ENCODE peak calls at places on chromosomes 11 and 22, in eight cellular contexts. X, P, G, N, D, E, U and K are unnamed samples.

GRCh38 chr11:128235958-128236357 is 351.4 kb downstream of the ETS1 start:
- DNase-seq in N (no peak), P (no peak), E (no peak), X (no peak), D (no peak), U (no peak), G (no peak), K (no peak)

GRCh38 chr11:13638436-13638835 is 30.0 kb upstream of the FAR1 start:
- DNase-seq in N (no peak), X (no peak), U (no peak), E (no peak), G (no peak), D (no peak), P (no peak), K (no peak)

GRCh38 chr22:50529416-50530279 is at the start of gene TYMP:
- DNase-seq in E (peak), X (no peak), G (peak), N (no peak), P (peak), U (peak), D (peak), K (peak)

GRCh38 chr11:114073506-114074381 is 14.2 kb downstream of the ZBTB16 start:
- DNase-seq in E (peak), X (no peak), D (no peak), P (no peak), N (no peak), G (no peak), U (no peak), K (no peak)

GRCh38 chr22:37690901-37691504 is 4.9 kb downstream of the NOL12 start:
- DNase-seq in G (no peak), E (no peak), N (no peak), D (no peak), X (no peak), U (no peak), P (no peak), K (no peak)

GRCh38 chr11:87007938-87008337 is 29.8 kb upstream of the TMEM135 start:
- DNase-seq in X (no peak), N (no peak), U (no peak), D (no peak), P (no peak), G (no peak), E (no peak), K (no peak)

GRCh38 chr11:64007160-64007628 is 21.0 kb downstream of the OTUB1 start:
- DNase-seq in E (no peak), G (no peak), U (no peak), X (no peak), N (no peak), P (peak), D (no peak), K (no peak)

GRCh38 chr11:114089748-114090147 is 30.2 kb downstream of the ZBTB16 start:
- DNase-seq in E (no peak), X (no peak), G (no peak), U (no peak), N (no peak), P (no peak), D (no peak), K (no peak)

GRCh38 chr22:30291334-30291892 is 2.1 kb upstream of the CASTOR1 start:
- DNase-seq in G (no peak), E (no peak), N (no peak), D (no peak), P (no peak), U (no peak), X (no peak), K (no peak)

GRCh38 chr11:17551347-17552040 is 4.4 kb downstream of the OTOG start:
- DNase-seq in D (no peak), G (no peak), U (no peak), X (no peak), N (no peak), E (no peak), P (no peak), K (no peak)

GRCh38 chr11:8022876-8023275 is 35.7 kb downstream of the EIF3F start:
- DNase-seq in U (no peak), N (no peak), X (no peak), G (no peak), D (no peak), P (no peak), E (no peak), K (no peak)

GRCh38 chr11:114321621-114322257 is 25.5 kb downstream of the NNMT start:
- DNase-seq in G (no peak), D (no peak), U (no peak), E (no peak), N (no peak), X (no peak), P (no peak), K (no peak)

GRCh38 chr22:21775061-21775460 is 39.5 kb upstream of the YPEL1 start:
- DNase-seq in X (no peak), N (no peak), D (no peak), G (no peak), P (no peak), U (no peak), E (peak), K (no peak)

GRCh38 chr11:65887723-65888162 is 528 bp downstream of the FIBP start:
- DNase-seq in N (no peak), U (no peak), D (no peak), G (no peak), X (no peak), P (no peak), E (no peak), K (no peak)

GRCh38 chr11:47891886-47892285 is 43.7 kb upstream of the NUP160 start:
- DNase-seq in G (no peak), N (no peak), U (no peak), X (no peak), E (no peak), P (no peak), D (no peak), K (no peak)

GRCh38 chr11:102807921-102808320 is 10.0 kb upstream of the MMP1 start:
- DNase-seq in G (no peak), D (peak), E (no peak), U (peak), P (peak), N (peak), X (no peak), K (no peak)

GRCh38 chr22:30314918-30315317 is 11.8 kb downstream of the TBC1D10A start:
- DNase-seq in E (no peak), X (no peak), P (no peak), G (no peak), U (no peak), D (no peak), N (peak), K (no peak)

GRCh38 chr11:30960387-30960992 is 374.3 kb upstream of the MPPED2 start:
- DNase-seq in E (no peak), D (no peak), G (no peak), P (peak), N (no peak), X (no peak), U (no peak), K (no peak)

GRCh38 chr11:67083786-67084366 is 27.2 kb downstream of the RHOD start:
- DNase-seq in U (no peak), D (no peak), G (no peak), N (no peak), P (no peak), E (no peak), X (no peak), K (no peak)

GRCh38 chr11:95674669-95675358 is 114.8 kb downstream of the FAM76B start:
- DNase-seq in U (no peak), P (no peak), X (no peak), G (no peak), E (no peak), N (no peak), D (no peak), K (no peak)

GRCh38 chr22:38845368-38845740 is 1.5 kb upstream of the NPTXR start:
- DNase-seq in D (no peak), U (no peak), X (no peak), G (no peak), E (no peak), P (no peak), N (no peak), K (no peak)

GRCh38 chr22:38842512-38843200 is 1.2 kb downstream of the NPTXR start:
- DNase-seq in E (no peak), G (no peak), P (no peak), X (no peak), U (no peak), N (no peak), D (no peak), K (no peak)

GRCh38 chr22:38843201-38843715 is 570 bp downstream of the NPTXR start:
- DNase-seq in D (peak), U (peak), P (peak), X (peak), G (peak), N (peak), E (no peak), K (no peak)

GRCh38 chr22:38844661-38845367 is 986 bp upstream of the NPTXR start:
- DNase-seq in D (no peak), N (no peak), X (no peak), G (no peak), P (no peak), E (no peak), U (no peak), K (no peak)

DNA sequence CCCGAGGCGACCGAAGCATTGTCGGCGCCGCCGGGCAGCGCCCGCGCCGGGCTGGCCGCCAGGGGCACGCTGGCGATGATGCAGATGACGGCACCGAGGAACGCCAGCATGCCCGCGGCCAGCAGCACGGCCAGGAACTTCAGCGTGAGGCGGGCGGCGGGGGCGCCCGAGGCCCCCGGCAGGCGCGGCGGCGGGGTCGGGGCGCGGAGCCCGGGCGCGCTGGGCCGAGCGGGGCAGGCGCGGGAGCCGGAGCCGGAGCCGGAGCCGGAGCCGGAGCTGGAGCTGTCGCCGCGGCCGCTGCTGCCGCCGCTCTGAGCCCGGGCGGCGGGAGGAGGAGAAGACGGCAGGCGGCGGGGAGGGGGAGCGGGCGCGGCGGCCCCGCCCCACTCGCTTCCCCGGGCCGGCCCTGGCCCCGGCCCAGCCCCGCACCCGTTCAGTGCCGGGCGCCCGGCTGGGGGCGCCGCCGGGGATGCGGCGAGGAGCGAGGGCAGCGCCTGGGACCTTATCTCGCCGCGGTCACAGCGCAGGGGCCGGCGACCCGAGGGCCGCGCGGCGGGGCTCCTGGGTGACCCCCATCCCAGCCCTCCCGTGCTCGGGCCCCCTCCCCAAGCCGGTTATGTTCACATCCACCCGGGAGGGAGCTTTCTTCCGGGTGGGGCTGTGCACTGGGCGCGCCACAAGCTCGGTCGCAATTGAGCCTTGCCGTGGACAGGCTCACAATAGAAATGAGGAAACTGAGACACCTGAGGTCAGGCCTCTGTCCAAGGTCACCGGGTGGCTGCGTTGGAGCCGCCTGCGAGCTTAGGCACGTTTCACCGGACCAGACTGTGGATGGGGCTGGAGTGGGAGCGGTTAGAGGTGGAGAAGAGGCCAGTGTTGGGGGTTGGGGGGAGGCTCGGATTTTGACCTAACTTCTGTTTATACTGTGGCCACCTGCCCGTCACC is at the start of gene NPTXR:
- DNase-seq in X (peak), G (peak), E (no peak), P (peak), D (peak), N (peak), U (peak), K (no peak)
- TF ChIP-seq EP300 in X (no peak), G (no peak), E (no peak), P (no peak), D (no peak), N (no peak), U (no peak), K (peak)

DNA sequence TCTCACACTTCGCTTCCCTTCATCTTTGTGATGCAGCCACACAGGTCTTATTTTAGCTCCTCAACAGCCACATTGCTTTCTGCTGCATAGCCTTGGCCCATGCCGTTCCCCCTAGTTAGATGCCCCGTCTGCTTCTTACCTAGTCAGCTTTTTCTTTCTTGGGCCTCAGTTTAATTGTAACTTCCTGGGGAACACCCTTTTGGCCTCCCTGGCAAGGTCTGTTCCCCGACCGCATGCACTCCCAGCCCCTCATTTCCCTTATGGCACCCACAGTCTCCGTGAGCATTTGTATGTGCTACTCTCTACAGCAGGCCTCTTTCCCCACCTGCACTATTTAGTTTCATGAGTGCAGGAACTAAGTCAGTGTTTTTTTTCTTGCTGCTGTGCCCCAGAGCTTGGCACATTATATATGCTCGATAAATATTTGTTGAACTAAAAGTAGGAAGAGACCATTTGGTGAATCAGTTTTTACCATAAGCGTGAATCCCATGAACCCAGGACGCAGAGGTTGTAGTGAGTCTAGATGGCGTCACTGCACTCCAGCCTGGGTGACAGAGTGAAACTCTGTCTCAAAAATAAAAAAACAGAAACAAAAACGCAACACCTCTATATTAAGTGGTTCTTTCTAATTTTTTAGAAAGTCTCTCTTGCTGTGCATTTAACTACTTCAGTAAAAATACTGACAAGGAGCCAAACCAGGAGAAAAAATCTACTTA is 38.5 kb downstream of the TNRC6B start:
- DNase-seq in P (no peak), U (no peak), N (no peak), D (peak), G (peak), E (peak), X (no peak), K (no peak)
- TF ChIP-seq POLR2A in P (no peak), U (no peak), N (no peak), D (no peak), G (no peak), E (no peak), X (no peak), K (no peak)

GRCh38 chr22:29245626-29246385 is 22.0 kb downstream of the RHBDD3 start:
- DNase-seq in X (peak), N (peak), P (peak), E (no peak), G (peak), U (no peak), D (peak), K (peak)
- H3K27ac ChIP-seq in X (no peak), N (no peak), P (no peak), E (no peak), G (no peak), U (no peak), D (no peak), K (no peak)

GRCh38 chr11:58963551-58964075 is 24.3 kb downstream of the GLYATL1 start:
- DNase-seq in N (no peak), E (no peak), P (no peak), U (peak), X (no peak), D (peak), G (no peak), K (no peak)

GRCh38 chr11:58965246-58965985 is 26.1 kb downstream of the GLYATL1 start:
- DNase-seq in P (no peak), N (no peak), U (no peak), E (no peak), D (no peak), G (no peak), X (no peak), K (no peak)

DNA sequence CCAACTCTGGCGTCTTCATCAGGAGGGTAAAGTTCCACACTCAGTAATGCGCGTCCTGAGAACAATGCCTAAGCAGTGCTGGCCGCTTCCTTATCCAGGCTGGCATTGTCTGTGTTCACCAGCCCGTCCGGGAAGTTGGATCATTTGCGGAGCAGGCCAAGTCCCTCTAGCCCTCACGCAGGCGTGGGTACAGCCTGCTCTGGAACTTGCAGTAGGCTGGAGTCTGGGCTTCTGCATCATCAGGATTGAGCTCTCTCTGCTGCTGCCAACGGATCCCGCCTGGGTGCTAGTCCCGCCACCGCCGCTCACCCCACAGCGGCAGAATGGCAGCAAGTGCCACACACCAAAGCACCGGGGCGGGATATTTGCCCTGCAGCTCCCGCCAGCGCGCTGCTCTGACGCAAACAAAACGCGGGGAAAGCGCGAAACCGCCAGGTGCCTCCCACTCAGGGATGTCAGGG is 29.0 kb downstream of the GLYATL1 start:
- DNase-seq in U (peak), N (no peak), G (no peak), E (no peak), X (no peak), P (no peak), D (peak), K (no peak)
- TF ChIP-seq EP300 in U (no peak), N (no peak), G (no peak), E (no peak), X (no peak), P (no peak), D (no peak), K (no peak)

DNA sequence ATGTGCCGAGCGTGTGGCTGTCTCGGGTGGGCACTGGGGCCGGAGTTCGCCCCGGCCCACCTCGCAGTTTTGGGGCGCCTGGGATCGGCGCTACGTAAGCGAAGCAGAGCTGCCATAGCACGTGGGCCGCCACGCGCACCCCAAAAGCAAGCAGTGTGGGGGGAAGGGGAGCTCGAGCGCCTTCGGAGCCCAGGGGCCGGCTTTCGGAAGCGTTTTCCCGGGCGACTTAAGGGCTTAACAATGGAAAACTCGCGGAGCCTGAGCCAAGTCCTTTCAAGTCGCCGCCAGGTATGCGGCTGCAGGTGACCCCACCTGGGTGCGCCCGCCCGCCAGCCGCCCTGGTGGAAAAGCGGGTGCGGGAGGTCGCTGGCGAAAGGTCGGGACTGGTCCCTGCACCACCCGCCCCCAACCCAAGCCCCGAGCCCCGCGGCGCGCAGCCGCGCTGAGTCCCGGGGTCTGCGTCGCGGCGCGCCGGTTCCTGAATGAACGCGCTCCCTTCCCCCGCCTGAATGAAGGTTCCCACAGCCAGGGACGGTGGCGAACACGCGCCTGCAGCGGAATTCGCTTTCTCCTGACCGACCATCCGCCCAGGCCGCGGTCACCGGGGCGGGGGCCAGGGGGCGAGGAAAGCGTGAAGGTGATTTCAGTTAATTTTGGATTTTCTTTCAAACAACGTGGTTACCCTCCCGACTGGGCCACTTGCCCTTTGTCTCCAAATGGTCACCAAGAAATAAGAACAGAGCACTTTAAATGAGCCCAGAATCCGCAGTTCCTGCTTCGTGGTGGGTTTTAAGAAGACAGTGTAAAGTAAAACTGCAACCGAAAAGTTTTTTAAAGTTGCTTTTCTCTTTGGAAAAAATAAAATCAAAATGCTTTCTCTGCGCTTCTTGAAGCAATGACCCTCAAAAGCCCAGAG is 2.7 kb upstream of the CCND1 start:
- DNase-seq in E (no peak), X (no peak), U (peak), P (peak), D (peak), G (peak), N (no peak), K (no peak)
- TF ChIP-seq POLR2A in E (no peak), X (no peak), U (no peak), P (peak), D (no peak), G (no peak), N (no peak), K (no peak)

DNA sequence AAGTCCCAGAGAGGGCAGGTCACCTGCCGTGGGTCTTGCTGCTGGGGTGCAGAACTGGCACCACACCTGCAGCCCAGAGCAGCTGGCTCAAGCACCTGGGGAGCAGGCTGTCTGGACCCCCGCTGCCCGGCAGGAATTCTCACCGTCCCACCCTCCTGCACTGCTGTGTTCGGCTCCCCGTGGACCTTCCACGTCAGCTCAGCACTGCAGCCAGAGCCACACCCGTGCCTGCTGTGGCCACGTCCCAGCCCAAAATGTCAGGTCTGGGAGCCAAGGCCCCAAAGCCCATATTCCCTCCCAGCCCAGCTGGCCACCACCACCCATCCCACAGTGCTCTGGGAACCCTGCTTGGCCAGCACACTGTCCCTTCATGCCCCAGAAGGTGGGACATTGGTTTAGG is 28.0 kb upstream of the MYRF start:
- DNase-seq in N (no peak), P (no peak), X (no peak), G (no peak), D (no peak), E (no peak), U (peak), K (no peak)
- H3K27ac ChIP-seq in N (no peak), P (no peak), X (no peak), G (no peak), D (no peak), E (no peak), U (no peak), K (no peak)